ENCODE peak calls at places on chromosomes 2 and 18, in seven cellular contexts. One of them, this sample, is unnamed.

GRCh38 chr2:10072656-10073480 is 7.3 kb downstream of the CYS1 start:
- DNase-seq in mammary epithelial cell: peak
- DNase-seq in mesendoderm: peak
- DNase-seq in OCI-LY7: peak
- DNase-seq in HCT116: peak
- DNase-seq in heart right ventricle: peak
- DNase-seq in lung: peak
- DNase-seq in this sample: peak

GRCh38 chr2:144834954-144835633 is 315.2 kb upstream of the ZEB2 start:
- DNase-seq in lung: no peak
- DNase-seq in HCT116: no peak
- DNase-seq in OCI-LY7: no peak
- DNase-seq in heart right ventricle: peak
- DNase-seq in mesendoderm: no peak
- DNase-seq in mammary epithelial cell: peak
- DNase-seq in this sample: no peak

GRCh38 chr2:53768233-53768542 is 584 bp downstream of the CHAC2 start:
- DNase-seq in mesendoderm: peak
- DNase-seq in heart right ventricle: peak
- DNase-seq in mammary epithelial cell: no peak
- DNase-seq in OCI-LY7: peak
- DNase-seq in HCT116: no peak
- DNase-seq in lung: no peak
- DNase-seq in this sample: no peak

GRCh38 chr18:33751613-33752221 is 173.7 kb downstream of the ASXL3 start:
- DNase-seq in OCI-LY7: peak
- DNase-seq in HCT116: no peak
- DNase-seq in mesendoderm: peak
- DNase-seq in mammary epithelial cell: no peak
- DNase-seq in lung: no peak
- DNase-seq in heart right ventricle: no peak
- DNase-seq in this sample: no peak

GRCh38 chr2:241203218-241204009 is 14.9 kb downstream of the ANO7 start:
- DNase-seq in HCT116: no peak
- DNase-seq in heart right ventricle: no peak
- DNase-seq in mesendoderm: no peak
- DNase-seq in mammary epithelial cell: no peak
- DNase-seq in lung: no peak
- DNase-seq in OCI-LY7: no peak
- DNase-seq in this sample: no peak

GRCh38 chr2:9204939-9205338 is 1.7 kb upstream of the ASAP2 start:
- DNase-seq in HCT116: no peak
- DNase-seq in OCI-LY7: no peak
- DNase-seq in mesendoderm: no peak
- DNase-seq in lung: no peak
- DNase-seq in mammary epithelial cell: no peak
- DNase-seq in heart right ventricle: no peak
- DNase-seq in this sample: no peak

GRCh38 chr18:26468931-26469340 is 79.4 kb downstream of the KCTD1 start:
- DNase-seq in HCT116: no peak
- DNase-seq in OCI-LY7: peak
- DNase-seq in mesendoderm: peak
- DNase-seq in mammary epithelial cell: no peak
- DNase-seq in lung: no peak
- DNase-seq in heart right ventricle: no peak
- DNase-seq in this sample: no peak

GRCh38 chr2:189580662-189581353 is at the start of gene SLC40A1:
- DNase-seq in mammary epithelial cell: peak
- DNase-seq in OCI-LY7: no peak
- DNase-seq in lung: peak
- DNase-seq in mesendoderm: peak
- DNase-seq in HCT116: no peak
- DNase-seq in heart right ventricle: peak
- DNase-seq in this sample: peak

GRCh38 chr2:131056204-131056975 is 36.9 kb downstream of the FAM168B start:
- DNase-seq in OCI-LY7: no peak
- DNase-seq in mesendoderm: no peak
- DNase-seq in mammary epithelial cell: no peak
- DNase-seq in HCT116: no peak
- DNase-seq in heart right ventricle: no peak
- DNase-seq in lung: no peak
- DNase-seq in this sample: peak

GRCh38 chr2:143451622-143452021 is 322.4 kb downstream of the ARHGAP15 start:
- DNase-seq in mammary epithelial cell: peak
- DNase-seq in HCT116: no peak
- DNase-seq in mesendoderm: no peak
- DNase-seq in heart right ventricle: no peak
- DNase-seq in lung: no peak
- DNase-seq in OCI-LY7: no peak
- DNase-seq in this sample: no peak

GRCh38 chr18:62037012-62037742 is 144.4 kb upstream of the RNF152 start:
- DNase-seq in mesendoderm: no peak
- DNase-seq in mammary epithelial cell: no peak
- DNase-seq in OCI-LY7: no peak
- DNase-seq in heart right ventricle: no peak
- DNase-seq in HCT116: no peak
- DNase-seq in lung: no peak
- DNase-seq in this sample: no peak

GRCh38 chr2:53569957-53570727 is 197.5 kb upstream of the CHAC2 start:
- DNase-seq in HCT116: no peak
- DNase-seq in mammary epithelial cell: peak
- DNase-seq in mesendoderm: no peak
- DNase-seq in OCI-LY7: no peak
- DNase-seq in lung: no peak
- DNase-seq in heart right ventricle: no peak
- DNase-seq in this sample: no peak

GRCh38 chr2:230942920-230943896 is 18.2 kb upstream of the GPR55 start:
- DNase-seq in HCT116: no peak
- DNase-seq in heart right ventricle: no peak
- DNase-seq in lung: no peak
- DNase-seq in mammary epithelial cell: no peak
- DNase-seq in OCI-LY7: no peak
- DNase-seq in mesendoderm: no peak
- DNase-seq in this sample: no peak

GRCh38 chr18:80044072-80044471 is 9.8 kb downstream of the RBFA start:
- DNase-seq in mesendoderm: no peak
- DNase-seq in HCT116: no peak
- DNase-seq in lung: no peak
- DNase-seq in OCI-LY7: no peak
- DNase-seq in heart right ventricle: no peak
- DNase-seq in mammary epithelial cell: no peak
- DNase-seq in this sample: no peak

GRCh38 chr2:53787255-53787910 is 539 bp downstream of the ERLEC1 start:
- DNase-seq in HCT116: no peak
- DNase-seq in heart right ventricle: no peak
- DNase-seq in OCI-LY7: peak
- DNase-seq in lung: no peak
- DNase-seq in mesendoderm: no peak
- DNase-seq in mammary epithelial cell: peak
- DNase-seq in this sample: no peak

GRCh38 chr2:20630967-20631366 is 19.9 kb downstream of the HS1BP3 start:
- DNase-seq in HCT116: no peak
- DNase-seq in mammary epithelial cell: no peak
- DNase-seq in lung: no peak
- DNase-seq in mesendoderm: no peak
- DNase-seq in heart right ventricle: no peak
- DNase-seq in OCI-LY7: no peak
- DNase-seq in this sample: no peak

GRCh38 chr2:20626698-20627471 is 24.0 kb downstream of the HS1BP3 start:
- DNase-seq in OCI-LY7: no peak
- DNase-seq in mesendoderm: no peak
- DNase-seq in lung: no peak
- DNase-seq in HCT116: no peak
- DNase-seq in heart right ventricle: no peak
- DNase-seq in mammary epithelial cell: no peak
- DNase-seq in this sample: no peak

GRCh38 chr2:20627712-20628380 is 23.1 kb downstream of the HS1BP3 start:
- DNase-seq in heart right ventricle: no peak
- DNase-seq in HCT116: no peak
- DNase-seq in mammary epithelial cell: no peak
- DNase-seq in OCI-LY7: no peak
- DNase-seq in mesendoderm: no peak
- DNase-seq in lung: no peak
- DNase-seq in this sample: no peak

GRCh38 chr2:20629581-20630291 is 21.2 kb downstream of the HS1BP3 start:
- DNase-seq in OCI-LY7: no peak
- DNase-seq in lung: no peak
- DNase-seq in mesendoderm: no peak
- DNase-seq in heart right ventricle: no peak
- DNase-seq in mammary epithelial cell: no peak
- DNase-seq in HCT116: no peak
- DNase-seq in this sample: no peak

GRCh38 chr2:20629181-20629580 is 21.7 kb downstream of the HS1BP3 start:
- DNase-seq in HCT116: no peak
- DNase-seq in mesendoderm: no peak
- DNase-seq in heart right ventricle: no peak
- DNase-seq in mammary epithelial cell: no peak
- DNase-seq in lung: no peak
- DNase-seq in OCI-LY7: no peak
- DNase-seq in this sample: no peak
- H3K27ac ChIP-seq in HCT116: no peak
- H3K27ac ChIP-seq in mesendoderm: no peak
- H3K27ac ChIP-seq in heart right ventricle: no peak
- H3K27ac ChIP-seq in mammary epithelial cell: no peak
- H3K27ac ChIP-seq in lung: no peak
- H3K27ac ChIP-seq in OCI-LY7: no peak
- H3K27ac ChIP-seq in this sample: peak

GRCh38 chr2:150876201-150877085 is 385.2 kb downstream of the RBM43 start:
- DNase-seq in OCI-LY7: no peak
- DNase-seq in mammary epithelial cell: no peak
- DNase-seq in HCT116: no peak
- DNase-seq in mesendoderm: no peak
- DNase-seq in lung: no peak
- DNase-seq in heart right ventricle: no peak
- DNase-seq in this sample: no peak
- H3K27ac ChIP-seq in OCI-LY7: no peak
- H3K27ac ChIP-seq in mammary epithelial cell: no peak
- H3K27ac ChIP-seq in HCT116: no peak
- H3K27ac ChIP-seq in mesendoderm: no peak
- H3K27ac ChIP-seq in lung: peak
- H3K27ac ChIP-seq in heart right ventricle: no peak
- H3K27ac ChIP-seq in this sample: no peak

GRCh38 chr18:12315911-12316310 is 7.9 kb downstream of the TUBB6 start:
- DNase-seq in lung: no peak
- DNase-seq in mesendoderm: no peak
- DNase-seq in mammary epithelial cell: no peak
- DNase-seq in HCT116: no peak
- DNase-seq in OCI-LY7: no peak
- DNase-seq in heart right ventricle: peak
- DNase-seq in this sample: no peak
- H3K27ac ChIP-seq in lung: no peak
- H3K27ac ChIP-seq in mesendoderm: no peak
- H3K27ac ChIP-seq in mammary epithelial cell: no peak
- H3K27ac ChIP-seq in HCT116: no peak
- H3K27ac ChIP-seq in OCI-LY7: no peak
- H3K27ac ChIP-seq in heart right ventricle: peak
- H3K27ac ChIP-seq in this sample: no peak

DNA sequence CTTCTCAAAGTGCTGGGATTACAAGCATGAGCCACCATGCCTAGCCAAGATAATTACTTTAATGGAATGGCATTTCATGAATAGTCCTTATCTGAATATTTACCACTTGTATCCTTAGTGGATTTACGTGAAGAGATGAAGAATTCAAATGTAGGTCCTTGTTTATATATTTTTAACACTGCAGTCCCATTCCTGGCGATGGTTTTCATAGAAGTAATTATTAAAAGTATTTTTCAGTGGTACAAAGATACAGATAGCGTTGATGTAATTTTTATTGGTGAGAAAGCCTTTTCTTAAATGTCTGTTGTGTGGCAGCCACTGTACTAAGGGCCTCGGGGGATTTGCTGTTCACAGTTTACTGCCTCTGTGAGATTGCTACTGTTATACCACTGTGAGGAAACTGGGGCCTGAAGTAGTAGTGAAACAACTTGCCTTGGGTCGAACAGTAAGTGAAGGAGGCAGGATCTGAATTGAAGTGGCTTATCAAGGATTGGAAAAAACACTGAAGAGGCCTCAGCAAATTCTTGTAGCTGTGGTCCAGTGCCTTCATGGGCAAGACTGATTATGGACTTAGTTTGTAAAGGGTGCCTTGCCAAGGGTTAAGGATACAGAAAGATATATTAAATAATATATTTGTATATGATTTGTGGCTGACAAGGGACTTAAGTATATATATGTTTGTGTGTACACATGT is 151.1 kb downstream of the PRPF40A start:
- DNase-seq in HCT116: no peak
- DNase-seq in mesendoderm: no peak
- DNase-seq in mammary epithelial cell: no peak
- DNase-seq in OCI-LY7: no peak
- DNase-seq in heart right ventricle: no peak
- DNase-seq in lung: no peak
- DNase-seq in this sample: no peak
- H3K27ac ChIP-seq in HCT116: no peak
- H3K27ac ChIP-seq in mesendoderm: no peak
- H3K27ac ChIP-seq in mammary epithelial cell: no peak
- H3K27ac ChIP-seq in OCI-LY7: no peak
- H3K27ac ChIP-seq in heart right ventricle: no peak
- H3K27ac ChIP-seq in lung: peak
- H3K27ac ChIP-seq in this sample: peak

GRCh38 chr18:49055196-49055595 is 104.4 kb upstream of the SMAD7 start:
- DNase-seq in OCI-LY7: no peak
- DNase-seq in mammary epithelial cell: no peak
- DNase-seq in HCT116: no peak
- DNase-seq in lung: no peak
- DNase-seq in heart right ventricle: no peak
- DNase-seq in mesendoderm: no peak
- DNase-seq in this sample: no peak
- H3K27ac ChIP-seq in OCI-LY7: peak
- H3K27ac ChIP-seq in mammary epithelial cell: no peak
- H3K27ac ChIP-seq in HCT116: no peak
- H3K27ac ChIP-seq in lung: no peak
- H3K27ac ChIP-seq in heart right ventricle: peak
- H3K27ac ChIP-seq in mesendoderm: no peak
- H3K27ac ChIP-seq in this sample: no peak